ENCODE peak calls at places on chromosome 6, in four cellular contexts. H, U, X and W are unnamed samples.

GRCh38 chr6:145254649-145255401 is 480.5 kb downstream of the EPM2A start:
- DNase-seq in H (no peak), U (no peak), X (no peak), W (no peak)

GRCh38 chr6:51511081-51511480 is 576.3 kb downstream of the PKHD1 start:
- DNase-seq in H (no peak), U (no peak), X (no peak), W (no peak)

GRCh38 chr6:164124986-164125385 is 710.5 kb downstream of the QKI start:
- DNase-seq in H (peak), U (no peak), X (no peak), W (peak)

GRCh38 chr6:32818867-32819266 is 2.1 kb upstream of the HLA-DOB start:
- DNase-seq in H (no peak), U (no peak), X (no peak), W (no peak)

GRCh38 chr6:157273756-157274088 is 49.6 kb downstream of the TMEM242 start:
- DNase-seq in H (no peak), U (peak), X (no peak), W (peak)

GRCh38 chr6:15077964-15078363 is 167.9 kb upstream of the JARID2 start:
- DNase-seq in H (no peak), U (no peak), X (no peak), W (no peak)

GRCh38 chr6:169824848-169825557 is 73.6 kb downstream of the ERMARD start:
- DNase-seq in H (no peak), U (no peak), X (no peak), W (no peak)

GRCh38 chr6:160203953-160204352 is 54.7 kb downstream of the SLC22A2 start:
- DNase-seq in H (no peak), U (no peak), X (no peak), W (no peak)

GRCh38 chr6:105711216-105711615 is 308.3 kb upstream of the PREP start:
- DNase-seq in H (peak), U (no peak), X (no peak), W (no peak)

GRCh38 chr6:51738614-51739013 is 348.8 kb downstream of the PKHD1 start:
- DNase-seq in H (no peak), U (no peak), X (no peak), W (no peak)

GRCh38 chr6:107460074-107460631 is 789 bp upstream of the PDSS2 start:
- DNase-seq in H (no peak), U (no peak), X (no peak), W (no peak)

GRCh38 chr6:157983439-157984119 is 1.9 kb downstream of the SYNJ2 start:
- DNase-seq in H (no peak), U (no peak), X (peak), W (no peak)

GRCh38 chr6:2948228-2949025 is 22.9 kb downstream of the SERPINB6 start:
- DNase-seq in H (no peak), U (no peak), X (no peak), W (no peak)

GRCh38 chr6:160974304-160974771 is 17.2 kb upstream of the MAP3K4 start:
- DNase-seq in H (peak), U (no peak), X (no peak), W (peak)

GRCh38 chr6:74277749-74278148 is 581.7 kb downstream of the CD109 start:
- DNase-seq in H (no peak), U (peak), X (no peak), W (no peak)

GRCh38 chr6:6803180-6803978 is 214.9 kb downstream of the LY86 start:
- DNase-seq in H (no peak), U (no peak), X (no peak), W (no peak)

GRCh38 chr6:10230533-10230932 is 184.3 kb downstream of the TFAP2A start:
- DNase-seq in H (peak), U (no peak), X (no peak), W (no peak)

GRCh38 chr6:55198708-55199107 is 24.4 kb downstream of the HCRTR2 start:
- DNase-seq in H (no peak), U (no peak), X (no peak), W (no peak)

GRCh38 chr6:85135376-85136094 is 314.3 kb upstream of the NT5E start:
- DNase-seq in H (no peak), U (no peak), X (no peak), W (no peak)

GRCh38 chr6:31332637-31333602 is 24.1 kb downstream of the HLA-B start:
- DNase-seq in H (no peak), U (no peak), X (no peak), W (no peak)

GRCh38 chr6:12578097-12578496 is 138.5 kb upstream of the PHACTR1 start:
- DNase-seq in H (no peak), U (no peak), X (no peak), W (no peak)

GRCh38 chr6:69456086-69456485 is 340.7 kb downstream of the LMBRD1 start:
- DNase-seq in H (no peak), U (peak), X (no peak), W (no peak)

GRCh38 chr6:48426636-48427035 is 315.6 kb upstream of the PTCHD4 start:
- DNase-seq in H (peak), U (no peak), X (no peak), W (peak)

GRCh38 chr6:46590765-46591164 is 61.9 kb downstream of the CYP39A1 start:
- DNase-seq in H (no peak), U (no peak), X (no peak), W (no peak)

GRCh38 chr6:149134531-149134933 is 183.0 kb upstream of the TAB2 start:
- DNase-seq in H (no peak), U (no peak), X (no peak), W (no peak)

GRCh38 chr6:24774696-24775519 is at the start of gene GMNN:
- DNase-seq in H (peak), U (peak), X (peak), W (peak)

GRCh38 chr6:53984163-53984562 is 127.1 kb upstream of the MLIP start:
- DNase-seq in H (peak), U (no peak), X (no peak), W (peak)